ENCODE peak calls at places on chromosomes 12 and 14, in ten cellular contexts. T is A549, L is GM23248, G is hepatocyte, A is MM.1S, J is IMR-90, E is H1, V is K562, F is astrocyte, S is H9. H is an unnamed sample.

GRCh38 chr14:27528328-27528727 is 930.5 kb upstream of the NOVA1 start:
- DNase-seq in F (peak), T (peak), V (no peak), L (peak), S (no peak), J (no peak), G (peak), E (no peak), A (peak), H (peak)

GRCh38 chr12:50740307-50740706 is 23.6 kb upstream of the ATF1 start:
- DNase-seq in S (no peak), T (no peak), F (no peak), A (no peak), J (no peak), L (peak), G (no peak), V (no peak), E (no peak), H (no peak)

GRCh38 chr14:96626916-96627315 is 124.7 kb downstream of the PAPOLA start:
- DNase-seq in J (no peak), S (peak), G (no peak), A (no peak), L (no peak), T (no peak), E (no peak), F (no peak), V (no peak), H (no peak)

GRCh38 chr14:64880382-64881121 is 845 bp upstream of the SPTB start:
- DNase-seq in G (peak), F (no peak), S (peak), V (peak), E (peak), T (peak), L (peak), J (no peak), A (peak), H (no peak)

GRCh38 chr12:11658796-11659195 is 9.3 kb downstream of the ETV6 start:
- DNase-seq in L (peak), S (no peak), F (peak), A (no peak), T (no peak), G (no peak), V (no peak), E (no peak), J (peak), H (peak)

GRCh38 chr12:104748790-104749189 is 209.3 kb downstream of the SLC41A2 start:
- DNase-seq in V (no peak), G (no peak), E (no peak), L (peak), A (no peak), J (peak), F (peak), S (peak), T (no peak), H (peak)

GRCh38 chr14:103739466-103739792 is 23.8 kb downstream of the ZFYVE21 start:
- DNase-seq in V (no peak), G (no peak), J (no peak), E (no peak), S (no peak), F (no peak), A (no peak), L (no peak), T (no peak), H (no peak)

GRCh38 chr14:54891471-54892245 is 11.0 kb downstream of the GCH1 start:
- DNase-seq in E (no peak), F (no peak), T (no peak), L (no peak), S (no peak), A (no peak), J (no peak), G (no peak), V (no peak), H (no peak)

GRCh38 chr14:100476012-100476822 is 111.0 kb downstream of the BEGAIN start:
- DNase-seq in S (no peak), A (no peak), F (peak), J (peak), T (peak), L (peak), V (no peak), E (no peak), G (peak), H (peak)

GRCh38 chr12:112342587-112342986 is 39.6 kb downstream of the HECTD4 start:
- DNase-seq in A (no peak), V (no peak), F (no peak), T (peak), L (no peak), G (no peak), J (no peak), S (no peak), E (no peak), H (no peak)

GRCh38 chr14:77862154-77862783 is 62.4 kb downstream of the ADCK1 start:
- DNase-seq in T (peak), F (peak), A (peak), J (peak), E (peak), V (peak), S (peak), L (peak), G (peak), H (peak)

GRCh38 chr12:104486416-104486815 is 29.7 kb downstream of the CHST11 start:
- DNase-seq in A (no peak), L (peak), S (no peak), E (no peak), T (no peak), G (no peak), F (no peak), V (no peak), J (no peak), H (no peak)

GRCh38 chr14:103898204-103898603 is 30.1 kb upstream of the TDRD9 start:
- DNase-seq in L (no peak), V (no peak), G (no peak), J (no peak), T (no peak), S (no peak), A (no peak), F (no peak), E (no peak), H (no peak)

GRCh38 chr12:58540480-58541299 is 379.6 kb downstream of the LRIG3 start:
- DNase-seq in T (peak), S (peak), L (peak), V (no peak), E (peak), F (peak), J (peak), A (peak), G (peak), H (peak)

GRCh38 chr12:121130866-121131373 is 1.8 kb upstream of the P2RX7 start:
- DNase-seq in J (no peak), G (no peak), V (no peak), L (no peak), T (no peak), E (no peak), F (no peak), S (no peak), A (no peak), H (no peak)

GRCh38 chr12:95554532-95555071 is 3.3 kb upstream of the USP44 start:
- DNase-seq in L (no peak), J (no peak), V (no peak), A (no peak), T (no peak), G (no peak), S (no peak), F (no peak), E (no peak), H (no peak)

GRCh38 chr12:19945559-19946485 is 422.5 kb upstream of the PDE3A start:
- DNase-seq in E (no peak), L (peak), T (peak), F (peak), V (no peak), S (no peak), G (no peak), A (no peak), J (peak), H (peak)

GRCh38 chr12:62259311-62259992 is 752 bp upstream of the USP15 start:
- DNase-seq in T (peak), G (peak), F (no peak), J (no peak), E (no peak), A (peak), V (no peak), S (no peak), L (peak), H (no peak)

GRCh38 chr12:108770269-108770829 is 39.0 kb upstream of the CORO1C start:
- DNase-seq in S (no peak), L (no peak), E (no peak), J (no peak), F (no peak), G (no peak), V (no peak), T (no peak), A (no peak), H (no peak)

GRCh38 chr14:90387201-90387600 is 9.6 kb upstream of the CALM1 start:
- DNase-seq in E (no peak), S (no peak), J (peak), L (no peak), V (no peak), A (no peak), T (no peak), G (no peak), F (no peak), H (no peak)

GRCh38 chr14:56751471-56751870 is 58.8 kb downstream of the OTX2 start:
- DNase-seq in T (peak), G (no peak), F (no peak), E (no peak), S (no peak), L (no peak), V (no peak), J (no peak), A (no peak), H (no peak)

GRCh38 chr14:71647086-71647784 is 285.0 kb upstream of the RGS6 start:
- DNase-seq in E (no peak), T (no peak), S (peak), J (no peak), L (no peak), F (no peak), G (peak), A (no peak), V (no peak), H (no peak)

GRCh38 chr12:103928736-103929050 is 1.5 kb upstream of the HSP90B1 start:
- DNase-seq in F (no peak), J (no peak), G (peak), V (no peak), S (no peak), L (no peak), E (no peak), A (peak), T (no peak), H (no peak)

GRCh38 chr14:77601846-77602609 is 14.4 kb downstream of the SPTLC2 start:
- DNase-seq in F (peak), J (no peak), A (no peak), G (no peak), E (no peak), S (no peak), V (no peak), T (no peak), L (peak), H (no peak)

GRCh38 chr12:78820946-78821345 is 43.6 kb upstream of the SYT1 start:
- DNase-seq in A (no peak), V (no peak), E (no peak), F (peak), L (no peak), T (no peak), J (no peak), S (no peak), G (no peak), H (peak)

GRCh38 chr14:30296956-30297405 is 262.0 kb upstream of the G2E3 start:
- DNase-seq in J (no peak), V (peak), A (no peak), G (no peak), T (peak), S (no peak), L (no peak), E (no peak), F (no peak), H (no peak)

GRCh38 chr12:110885152-110885840 is 35.1 kb downstream of the MYL2 start:
- DNase-seq in T (no peak), A (no peak), J (no peak), V (no peak), L (no peak), S (no peak), F (no peak), E (no peak), G (no peak), H (no peak)

GRCh38 chr12:52280319-52280795 is 5.9 kb downstream of the KRT86 start:
- DNase-seq in F (peak), S (no peak), T (peak), J (peak), A (no peak), L (peak), E (no peak), G (peak), V (no peak), H (peak)

GRCh38 chr12:130932061-130932650 is 21.6 kb upstream of the ADGRD1 start:
- DNase-seq in A (no peak), F (no peak), V (no peak), L (peak), J (no peak), T (no peak), S (peak), G (no peak), E (no peak), H (no peak)

GRCh38 chr14:83887871-83888270 is 1642.1 kb upstream of the FLRT2 start:
- DNase-seq in G (no peak), A (no peak), F (no peak), S (no peak), T (no peak), L (no peak), E (no peak), V (no peak), J (no peak), H (no peak)

GRCh38 chr12:47437570-47437969 is 268.3 kb downstream of the RPAP3 start:
- DNase-seq in L (no peak), J (no peak), S (no peak), F (no peak), A (no peak), E (no peak), T (no peak), G (no peak), V (no peak), H (no peak)

GRCh38 chr12:101933866-101934514 is 56.6 kb downstream of the DRAM1 start:
- DNase-seq in S (no peak), E (no peak), G (no peak), A (no peak), T (no peak), F (no peak), L (no peak), J (no peak), V (no peak), H (no peak)

GRCh38 chr12:124680863-124681778 is 113.7 kb upstream of the NCOR2 start:
- DNase-seq in G (peak), L (peak), S (peak), F (peak), V (peak), E (no peak), A (no peak), T (peak), J (peak), H (peak)

GRCh38 chr12:69566603-69567002 is 18.7 kb upstream of the CCT2 start:
- DNase-seq in A (no peak), V (no peak), T (no peak), E (no peak), L (no peak), J (no peak), G (no peak), F (no peak), S (no peak), H (no peak)

GRCh38 chr12:79778802-79779201 is 88.0 kb upstream of the PAWR start:
- DNase-seq in T (no peak), A (no peak), V (no peak), S (no peak), G (no peak), F (no peak), L (no peak), E (no peak), J (peak), H (no peak)

DNA sequence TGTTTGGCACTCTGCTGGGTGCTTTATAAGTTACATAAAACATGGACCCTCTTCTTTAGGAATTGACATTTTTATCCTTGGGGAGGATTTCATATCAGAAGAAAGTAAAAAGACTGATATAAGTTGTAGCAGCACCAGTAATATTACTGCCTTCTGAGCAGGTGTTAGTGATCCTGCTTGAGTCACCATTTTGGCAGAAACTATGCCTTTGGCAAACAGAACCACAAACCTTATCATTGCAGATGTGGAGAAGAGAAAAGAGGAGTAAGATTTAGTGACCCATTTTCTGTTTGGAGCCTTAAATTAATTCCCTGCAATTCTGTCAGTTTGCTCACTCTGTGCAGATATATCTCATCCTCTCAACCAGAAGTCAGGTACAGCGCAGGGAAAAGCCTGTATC is 23.0 kb downstream of the ZNF410 start:
- DNase-seq in G (no peak), E (no peak), S (no peak), J (peak), A (no peak), L (no peak), T (no peak), F (peak), V (no peak), H (peak)
- H3K4me2 ChIP-seq in G (no peak), E (no peak), S (no peak), J (no peak), A (no peak), L (no peak), T (no peak), F (no peak), V (no peak), H (no peak)

GRCh38 chr12:2581293-2582045 is 213.3 kb upstream of the FKBP4 start:
- DNase-seq in S (no peak), L (no peak), J (no peak), F (no peak), E (no peak), G (no peak), V (no peak), T (no peak), A (no peak), H (no peak)

GRCh38 chr12:2583642-2584041 is 211.1 kb upstream of the FKBP4 start:
- DNase-seq in A (no peak), T (no peak), S (no peak), L (no peak), F (no peak), J (no peak), V (no peak), G (no peak), E (no peak), H (no peak)

GRCh38 chr12:2586159-2587035 is 208.4 kb upstream of the FKBP4 start:
- DNase-seq in G (no peak), L (no peak), J (peak), A (no peak), T (no peak), V (no peak), S (peak), E (no peak), F (no peak), H (no peak)

GRCh38 chr12:2580821-2581220 is 213.9 kb upstream of the FKBP4 start:
- DNase-seq in A (no peak), L (peak), S (no peak), G (no peak), T (no peak), J (peak), V (no peak), F (peak), E (no peak), H (peak)

GRCh38 chr12:2582631-2583616 is 211.8 kb upstream of the FKBP4 start:
- DNase-seq in S (peak), V (peak), T (peak), L (peak), G (peak), A (peak), E (peak), F (peak), J (peak), H (peak)
- H3K4me2 ChIP-seq in S (no peak), V (no peak), T (peak), L (no peak), G (peak), A (peak), E (no peak), F (peak), J (no peak), H (peak)

GRCh38 chr14:34537677-34538009 is 1.9 kb downstream of the EAPP start:
- DNase-seq in V (no peak), J (no peak), T (no peak), G (no peak), E (no peak), F (no peak), A (no peak), L (no peak), S (no peak), H (no peak)
- H3K4me2 ChIP-seq in V (peak), J (peak), T (peak), G (peak), E (no peak), F (peak), A (no peak), L (peak), S (no peak), H (peak)

GRCh38 chr12:65892905-65893304 is 68.6 kb downstream of the HMGA2 start:
- DNase-seq in E (no peak), F (peak), L (peak), G (no peak), V (no peak), S (no peak), A (no peak), T (no peak), J (peak), H (peak)
- H3K4me2 ChIP-seq in E (no peak), F (peak), L (peak), G (peak), V (no peak), S (no peak), A (no peak), T (peak), J (peak), H (peak)

DNA sequence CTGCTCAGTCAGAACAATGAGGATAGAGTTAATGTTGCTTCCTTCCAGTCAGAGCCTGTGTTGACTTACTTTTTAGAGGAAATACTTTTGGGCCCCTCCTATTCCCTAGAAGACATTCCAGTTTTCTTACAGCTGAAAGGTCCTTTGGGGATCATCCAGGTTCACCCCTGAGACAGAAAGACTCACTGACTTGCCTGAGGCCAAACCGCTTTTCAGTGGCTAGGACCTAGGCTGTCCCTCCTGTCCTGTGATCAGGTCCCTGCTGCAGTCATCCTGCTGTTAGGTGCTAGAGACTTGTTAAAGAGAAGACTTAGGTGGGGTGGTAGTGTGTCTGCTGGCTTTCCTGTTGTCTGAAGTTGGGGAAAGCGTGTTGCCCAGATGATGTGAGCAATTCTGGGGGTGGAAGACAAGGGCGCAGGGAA is 39.6 kb downstream of the SUSD6 start:
- DNase-seq in E (no peak), S (no peak), F (no peak), A (no peak), J (no peak), G (no peak), T (no peak), V (no peak), L (peak), H (no peak)
- H3K4me2 ChIP-seq in E (no peak), S (no peak), F (peak), A (no peak), J (no peak), G (peak), T (peak), V (peak), L (peak), H (no peak)

GRCh38 chr12:42669471-42669997 is 80.0 kb upstream of the PRICKLE1 start:
- DNase-seq in S (no peak), L (peak), J (no peak), E (no peak), V (no peak), T (no peak), A (no peak), F (peak), G (no peak), H (peak)
- H3K4me2 ChIP-seq in S (no peak), L (peak), J (no peak), E (no peak), V (no peak), T (no peak), A (no peak), F (peak), G (no peak), H (no peak)

DNA sequence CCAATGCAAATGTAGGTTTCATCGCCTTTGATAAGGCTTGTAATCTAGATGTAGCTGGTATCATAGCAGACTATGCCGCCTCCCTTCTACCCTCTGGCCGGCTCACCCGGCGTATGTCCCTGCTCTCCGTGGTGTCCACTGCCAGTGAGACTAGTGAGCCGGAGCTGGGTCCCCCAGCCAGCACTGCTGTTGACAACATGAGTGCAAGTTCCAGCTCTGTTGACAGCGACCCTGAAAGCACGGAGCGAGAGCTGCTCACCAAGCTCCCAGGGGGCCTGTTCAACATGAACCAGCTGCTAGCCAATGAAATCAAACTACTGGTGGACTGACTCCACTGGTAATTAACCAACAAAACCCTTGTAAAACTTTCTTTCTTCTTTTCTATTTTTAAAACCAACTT is 49.0 kb upstream of the A2ML1 start:
- DNase-seq in E (no peak), J (no peak), L (no peak), F (no peak), T (no peak), G (no peak), S (no peak), V (no peak), A (no peak), H (no peak)
- H3K4me2 ChIP-seq in E (no peak), J (no peak), L (no peak), F (no peak), T (no peak), G (no peak), S (no peak), V (no peak), A (no peak), H (no peak)